ENCODE peak calls at places on chromosome 9, in seven cellular contexts. L is SK-N-SH; D is CD8-positive, alpha-beta T cell; P is cardiac muscle cell; G is left ventricle myocardium inferior; N is neural crest cell; R is astrocyte of the spinal cord. V is an unnamed sample.

GRCh38 chr9:84339523-84339922 is 1.0 kb downstream of the SLC28A3 start:
- DNase-seq in L (no peak), D (no peak), P (peak; percentile 23), G (no peak), N (no peak), R (no peak), V (no peak)

GRCh38 chr9:130728721-130729120 is 35.1 kb downstream of the EXOSC2 start:
- DNase-seq in L (no peak), D (no peak), P (no peak), G (no peak), N (no peak), R (peak; percentile 63), V (no peak)

GRCh38 chr9:109555215-109555614 is 57.1 kb upstream of the PTPN3 start:
- DNase-seq in L (no peak), D (no peak), P (no peak), G (no peak), N (no peak), R (no peak), V (no peak)

GRCh38 chr9:95772320-95773060 is 103.0 kb upstream of the ERCC6L2 start:
- DNase-seq in L (no peak), D (peak; percentile 63), P (peak; percentile 75), G (no peak), N (peak; percentile 21), R (peak; percentile 81), V (no peak)

GRCh38 chr9:137812356-137813023 is 65.1 kb upstream of the CACNA1B start:
- DNase-seq in L (no peak), D (no peak), P (no peak), G (no peak), N (no peak), R (no peak), V (no peak)

GRCh38 chr9:90547896-90548295 is 94.7 kb downstream of the DIRAS2 start:
- DNase-seq in L (no peak), D (no peak), P (no peak), G (no peak), N (no peak), R (no peak), V (no peak)

GRCh38 chr9:122203995-122204394 is 24.8 kb downstream of the LHX6 start:
- DNase-seq in L (peak; percentile 64), D (no peak), P (no peak), G (no peak), N (no peak), R (no peak), V (no peak)

GRCh38 chr9:6538666-6539071 is 106.9 kb downstream of the GLDC start:
- DNase-seq in L (no peak), D (no peak), P (no peak), G (no peak), N (no peak), R (peak; percentile 48), V (no peak)

GRCh38 chr9:34986541-34987047 is 3.0 kb upstream of the DNAJB5 start:
- DNase-seq in L (peak; percentile 75), D (no peak), P (no peak), G (peak; percentile 36), N (peak; percentile 55), R (peak; percentile 18), V (no peak)

GRCh38 chr9:136846376-136847064 is 2.7 kb upstream of the PHPT1 start:
- DNase-seq in L (no peak), D (no peak), P (no peak), G (no peak), N (no peak), R (no peak), V (no peak)

GRCh38 chr9:112446518-112446917 is 40.1 kb upstream of the KIAA1958 start:
- DNase-seq in L (no peak), D (no peak), P (no peak), G (no peak), N (no peak), R (no peak), V (no peak)

GRCh38 chr9:89482950-89483349 is 15.0 kb downstream of the SEMA4D start:
- DNase-seq in L (no peak), D (peak; percentile 44), P (no peak), G (no peak), N (no peak), R (no peak), V (no peak)

GRCh38 chr9:108290839-108291585 is 564.8 kb downstream of the ACTL7B start:
- DNase-seq in L (no peak), D (no peak), P (no peak), G (no peak), N (no peak), R (peak; percentile 3), V (no peak)

GRCh38 chr9:16134351-16134750 is 581.5 kb downstream of the CCDC171 start:
- DNase-seq in L (no peak), D (no peak), P (no peak), G (no peak), N (no peak), R (no peak), V (no peak)

GRCh38 chr9:24479266-24479665 is 66.4 kb downstream of the IZUMO3 start:
- DNase-seq in L (no peak), D (no peak), P (no peak), G (no peak), N (no peak), R (no peak), V (no peak)

GRCh38 chr9:682633-683508 is 158.6 kb upstream of the DMRT1 start:
- DNase-seq in L (no peak), D (no peak), P (no peak), G (no peak), N (no peak), R (peak; percentile 62), V (peak; percentile 12)

GRCh38 chr9:29422445-29422844 is 1849.2 kb upstream of the C9orf72 start:
- DNase-seq in L (no peak), D (no peak), P (no peak), G (no peak), N (no peak), R (no peak), V (no peak)

GRCh38 chr9:5574998-5575397 is 53.9 kb upstream of the RIC1 start:
- DNase-seq in L (no peak), D (no peak), P (no peak), G (no peak), N (no peak), R (no peak), V (no peak)

GRCh38 chr9:117707561-117707960 is 3.4 kb downstream of the TLR4 start:
- DNase-seq in L (no peak), D (no peak), P (no peak), G (no peak), N (no peak), R (no peak), V (no peak)

GRCh38 chr9:134670042-134670525 is 28.5 kb downstream of the COL5A1 start:
- DNase-seq in L (no peak), D (no peak), P (no peak), G (no peak), N (no peak), R (peak; percentile 93), V (no peak)

GRCh38 chr9:83583151-83584014 is 39.6 kb upstream of the IDNK start:
- DNase-seq in L (peak; percentile 64), D (no peak), P (peak; percentile 66), G (peak; percentile 22), N (peak; percentile 51), R (peak; percentile 58), V (peak; percentile 39)

DNA sequence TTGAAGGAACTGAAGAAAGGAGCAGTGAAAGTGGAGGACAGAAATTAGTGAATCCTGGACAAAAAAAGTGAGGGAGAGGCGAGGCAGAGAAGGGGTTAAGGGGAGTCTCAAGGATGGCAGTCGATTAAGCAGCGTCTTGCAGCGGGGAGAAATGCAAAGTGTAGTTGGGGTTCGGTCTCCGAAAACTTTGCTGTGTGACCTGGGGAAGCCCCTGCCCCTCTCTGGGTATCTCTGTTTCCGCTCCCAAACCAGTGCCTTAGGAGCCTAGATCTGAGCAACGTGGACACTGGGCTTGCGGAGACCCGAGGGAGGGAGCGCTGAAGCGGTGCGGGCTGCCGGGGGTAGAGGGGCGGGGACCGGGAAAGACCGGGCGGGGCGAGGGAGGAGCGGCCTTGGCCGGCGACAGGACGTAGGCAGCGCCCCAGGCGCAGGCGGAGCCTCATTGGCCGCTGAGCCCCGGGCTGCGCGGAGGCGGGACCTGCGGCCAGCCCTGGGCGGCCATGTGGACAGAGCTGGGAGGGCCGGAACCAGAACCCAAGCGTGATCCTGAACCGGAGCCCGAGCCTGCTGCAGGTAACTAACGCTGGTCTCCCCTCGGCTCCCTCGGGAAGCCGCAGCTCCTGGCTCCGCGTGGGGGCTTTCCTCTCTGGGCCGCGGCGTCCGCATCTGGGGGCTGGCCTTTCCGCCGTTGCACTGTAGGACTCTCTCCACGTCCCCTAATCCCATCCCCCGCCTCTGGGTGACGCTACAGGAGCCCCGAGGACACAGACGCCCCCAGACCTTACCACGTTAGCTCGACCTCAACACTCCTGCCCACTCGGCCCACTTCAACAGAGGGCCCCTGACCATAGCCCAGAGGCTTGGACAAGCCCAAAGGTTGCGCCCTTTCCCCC is at the start of gene ALDH1B1:
- DNase-seq in L (peak; percentile 96), D (peak; percentile 81), P (peak; percentile 93), G (peak; percentile 86), N (peak; percentile 80), R (peak; percentile 80), V (peak; percentile 77)
- TF ChIP-seq CTCF in L (peak; percentile 47), D (no peak), P (peak; percentile 33), G (peak; percentile 12), N (peak; percentile 24), R (peak; percentile 31), V (peak; percentile 39)

GRCh38 chr9:133347515-133347984 is 381 bp downstream of the MED22 start:
- DNase-seq in L (peak; percentile 90), D (peak; percentile 63), P (peak; percentile 65), G (peak; percentile 43), N (peak; percentile 37), R (peak; percentile 28), V (no peak)
- TF ChIP-seq CTCF in L (no peak), D (no peak), P (no peak), G (no peak), N (no peak), R (no peak), V (no peak)

DNA sequence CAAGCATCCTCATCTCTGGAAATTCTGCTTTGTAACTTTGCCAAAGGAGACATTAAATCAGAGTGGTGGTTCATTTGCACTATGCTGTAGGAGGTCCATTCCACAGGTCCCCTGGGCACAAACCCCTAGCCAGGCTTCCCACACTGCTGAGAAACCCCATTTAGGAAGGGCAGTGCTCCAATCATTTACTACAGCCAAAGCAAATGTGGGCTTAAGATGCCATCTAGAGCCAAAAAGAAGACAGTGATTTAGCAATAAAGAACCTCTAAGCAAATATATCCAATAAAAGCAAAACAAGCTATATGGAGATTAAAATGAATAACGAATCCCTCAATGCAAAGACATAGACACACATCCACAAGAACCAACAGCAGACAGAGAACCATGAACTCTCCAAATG is 129.0 kb upstream of the ALDH1B1 start:
- DNase-seq in L (no peak), D (no peak), P (no peak), G (no peak), N (no peak), R (peak; percentile 42), V (no peak)
- TF ChIP-seq CTCF in L (peak; percentile 49), D (no peak), P (peak; percentile 55), G (peak; percentile 16), N (peak; percentile 59), R (peak; percentile 28), V (peak; percentile 27)

GRCh38 chr9:87371801-87372374 is 125.8 kb upstream of the DAPK1 start:
- DNase-seq in L (no peak), D (no peak), P (no peak), G (no peak), N (no peak), R (no peak), V (no peak)

GRCh38 chr9:87372401-87372851 is 125.2 kb upstream of the DAPK1 start:
- DNase-seq in L (no peak), D (no peak), P (peak; percentile 63), G (no peak), N (no peak), R (no peak), V (no peak)

GRCh38 chr9:87375397-87376073 is 122.1 kb upstream of the DAPK1 start:
- DNase-seq in L (no peak), D (no peak), P (no peak), G (no peak), N (no peak), R (peak; percentile 18), V (no peak)

GRCh38 chr9:87370003-87370685 is 127.5 kb upstream of the DAPK1 start:
- DNase-seq in L (no peak), D (no peak), P (no peak), G (no peak), N (no peak), R (no peak), V (no peak)
- TF ChIP-seq CTCF in L (no peak), D (no peak), P (no peak), G (no peak), N (no peak), R (no peak), V (no peak)